ENCODE peak calls at places on chromosomes 16 and 17, in five cellular contexts. Y is left lung, V is KBM-7, J is C1 segment of cervical spinal cord, E is foreskin fibroblast. L is an unnamed sample.

GRCh38 chr16:19136549-19137196 is 22.9 kb downstream of the ITPRIPL2 start:
- DNase-seq in E (peak; percentile 46), Y (no peak), J (no peak), V (no peak), L (no peak)

GRCh38 chr16:89867918-89868317 is 5.5 kb upstream of the TCF25 start:
- DNase-seq in V (no peak), Y (no peak), E (no peak), J (no peak), L (no peak)

GRCh38 chr17:62140836-62141235 is 75.8 kb upstream of the MED13 start:
- DNase-seq in Y (no peak), J (no peak), E (no peak), V (no peak), L (no peak)

GRCh38 chr17:50212121-50212843 is 10.9 kb upstream of the COL1A1 start:
- DNase-seq in E (peak; percentile 91), V (no peak), J (no peak), Y (no peak), L (no peak)

GRCh38 chr17:74947041-74947754 is 11.5 kb downstream of the OTOP3 start:
- DNase-seq in E (no peak), V (no peak), J (no peak), Y (no peak), L (no peak)

GRCh38 chr17:82124101-82124500 is 26.1 kb upstream of the FASN start:
- DNase-seq in J (no peak), Y (no peak), V (no peak), E (no peak), L (no peak)

GRCh38 chr16:71542377-71542776 is 16.2 kb downstream of the CHST4 start:
- DNase-seq in V (peak; percentile 62), Y (no peak), J (no peak), E (peak; percentile 34), L (no peak)

GRCh38 chr17:1120596-1121441 is 59.0 kb downstream of the ABR start:
- DNase-seq in J (no peak), Y (no peak), E (no peak), V (no peak), L (no peak)

GRCh38 chr17:19645608-19646250 is 2.8 kb upstream of the ALDH3A2 start:
- DNase-seq in E (peak; percentile 11), J (peak; percentile 62), Y (no peak), V (peak; percentile 75), L (no peak)

GRCh38 chr16:67240506-67240905 is 6.8 kb downstream of the FHOD1 start:
- DNase-seq in V (no peak), J (no peak), E (no peak), Y (peak; percentile 80), L (no peak)

GRCh38 chr16:30569746-30570325 is 1.7 kb downstream of the ZNF688 start:
- DNase-seq in Y (peak; percentile 72), J (no peak), E (no peak), V (no peak), L (no peak)

GRCh38 chr17:65121916-65122821 is 15.0 kb upstream of the RGS9 start:
- DNase-seq in V (peak; percentile 49), J (no peak), Y (no peak), E (no peak), L (no peak)